ENCODE peak calls at places on chromosomes 7 and 10, in ten cellular contexts. Q is spleen, P is ovary, R is foreskin fibroblast, W is prostate gland, A is tibial artery, K is pancreas, B is HCT116, I is Peyer's patch, D is astrocyte of the spinal cord. X is an unnamed sample.
A peak's percentile ranks its signal among the peaks of the same experiment; 100 is the strongest.

GRCh38 chr7:1951600-1951999 is 281.1 kb downstream of the MAD1L1 start:
- DNase-seq in Q (peak; percentile 64), P (no peak), W (no peak), K (no peak), I (no peak), B (no peak), A (no peak), R (no peak), D (no peak), X (no peak)

GRCh38 chr7:149495785-149496641 is 1.6 kb downstream of the ZNF746 start:
- DNase-seq in Q (no peak), K (peak; percentile 42), W (peak; percentile 50), B (no peak), P (peak; percentile 87), D (peak; percentile 82), A (peak; percentile 80), I (peak; percentile 38), R (peak; percentile 75), X (peak; percentile 57)

GRCh38 chr10:102946992-102947391 is 28.9 kb downstream of the CNNM2 start:
- DNase-seq in A (no peak), D (no peak), K (no peak), P (no peak), I (no peak), R (no peak), W (no peak), B (no peak), Q (no peak), X (no peak)

GRCh38 chr10:74997163-74997562 is 114.3 kb upstream of the SAMD8 start:
- DNase-seq in P (no peak), W (no peak), Q (no peak), I (no peak), R (no peak), K (no peak), A (no peak), B (no peak), D (no peak), X (no peak)

GRCh38 chr10:51879238-51879637 is 179.8 kb upstream of the CSTF2T start:
- DNase-seq in K (peak; percentile 18), Q (no peak), I (no peak), A (peak; percentile 52), R (peak; percentile 96), P (peak; percentile 30), D (peak; percentile 97), W (no peak), B (no peak), X (peak; percentile 80)

GRCh38 chr7:98439484-98439883 is 38.6 kb upstream of the BAIAP2L1 start:
- DNase-seq in B (no peak), D (no peak), K (no peak), I (no peak), R (no peak), W (no peak), P (no peak), A (no peak), Q (no peak), X (no peak)

GRCh38 chr7:103343332-103343731 is 1.2 kb downstream of the DNAJC2 start:
- DNase-seq in A (no peak), P (no peak), K (no peak), B (no peak), I (no peak), R (no peak), Q (no peak), D (no peak), W (no peak), X (no peak)

GRCh38 chr10:88880287-88881094 is 446 bp downstream of the STAMBPL1 start:
- DNase-seq in I (peak; percentile 84), A (peak; percentile 81), P (peak; percentile 79), R (peak; percentile 84), K (peak; percentile 74), B (peak; percentile 51), D (peak; percentile 83), W (peak; percentile 55), Q (peak; percentile 97), X (peak; percentile 41)

GRCh38 chr7:137342340-137342739 is 1.2 kb downstream of the PTN start:
- DNase-seq in I (no peak), R (no peak), A (no peak), P (no peak), Q (no peak), K (no peak), W (no peak), B (no peak), D (peak; percentile 48), X (no peak)

GRCh38 chr7:105450177-105450861 is 61.6 kb upstream of the SRPK2 start:
- DNase-seq in D (no peak), Q (no peak), W (no peak), I (no peak), R (no peak), K (no peak), P (no peak), A (no peak), B (no peak), X (no peak)

DNA sequence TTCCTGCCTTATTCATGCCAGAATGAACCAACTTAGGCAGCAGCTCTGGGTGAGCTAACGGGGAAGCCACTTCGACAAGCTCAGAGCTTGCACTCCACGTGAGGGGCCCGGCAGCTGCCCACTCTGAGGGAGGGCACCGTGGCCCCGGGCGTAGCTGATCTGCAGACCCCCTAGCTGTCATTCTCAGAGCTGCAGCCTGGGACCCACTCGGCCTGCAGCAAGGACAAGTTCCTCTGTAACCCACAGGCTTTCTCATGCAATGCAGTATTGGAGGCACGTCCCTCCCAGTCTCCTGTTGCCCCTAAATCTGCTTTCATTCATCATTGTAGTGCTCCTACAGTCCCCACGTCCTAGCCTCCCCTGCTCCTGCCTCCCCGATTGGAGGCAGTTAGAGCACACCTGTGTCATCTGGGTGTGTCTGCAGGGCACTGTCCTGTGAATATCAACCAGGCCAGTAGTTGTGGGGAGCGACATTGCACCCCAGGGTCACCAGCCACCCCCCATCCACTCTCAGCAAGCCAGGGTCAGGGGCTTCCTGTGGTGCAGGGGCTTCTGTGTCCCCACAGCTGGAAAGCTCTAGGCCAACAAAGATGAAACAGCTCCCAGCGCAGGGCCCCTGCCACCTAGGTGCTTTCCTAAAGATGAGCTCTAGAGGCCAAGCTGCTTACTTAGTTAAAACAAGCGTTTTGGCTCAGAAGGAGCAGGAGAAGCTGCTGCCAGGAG is 333.7 kb downstream of the ADARB2 start:
- DNase-seq in K (no peak), D (no peak), P (no peak), Q (peak; percentile 40), W (no peak), R (no peak), I (no peak), A (no peak), B (no peak), X (no peak)
- TF ChIP-seq CTCF in K (no peak), D (no peak), P (no peak), Q (no peak), W (no peak), R (no peak), I (no peak), A (no peak), B (peak; percentile 24), X (no peak)

GRCh38 chr7:32319019-32319382 is 171.2 kb downstream of the LSM5 start:
- DNase-seq in P (no peak), R (no peak), A (no peak), I (no peak), Q (no peak), B (no peak), K (no peak), D (no peak), W (no peak), X (no peak)
- H3K4me3 ChIP-seq in P (no peak overlapping the region), R (no peak overlapping the region), A (peak overlapping the region; percentile 3), I (peak overlapping the region; percentile 10), Q (peak overlapping the region; percentile 16), B (no peak overlapping the region), K (no peak overlapping the region), D (no peak overlapping the region), W (no peak overlapping the region), X (no peak overlapping the region)

GRCh38 chr7:22851140-22851539 is 28.5 kb upstream of the TOMM7 start:
- DNase-seq in K (no peak), I (no peak), Q (no peak), P (no peak), R (no peak), B (no peak), D (no peak), A (no peak), W (no peak), X (no peak)

GRCh38 chr7:22853138-22853537 is 30.5 kb upstream of the TOMM7 start:
- DNase-seq in W (no peak), I (no peak), B (no peak), D (no peak), Q (no peak), R (no peak), K (no peak), A (no peak), P (no peak), X (no peak)

GRCh38 chr7:22854158-22855048 is 31.8 kb upstream of the TOMM7 start:
- DNase-seq in W (peak; percentile 63), K (peak; percentile 85), Q (peak; percentile 94), P (peak; percentile 93), A (peak; percentile 94), D (peak; percentile 86), R (peak; percentile 85), I (peak; percentile 88), B (peak; percentile 80), X (peak; percentile 63)

GRCh38 chr7:22855049-22855392 is 32.4 kb upstream of the TOMM7 start:
- DNase-seq in R (no peak), Q (no peak), K (no peak), A (no peak), D (no peak), I (no peak), B (no peak), W (no peak), P (no peak), X (peak; percentile 39)

DNA sequence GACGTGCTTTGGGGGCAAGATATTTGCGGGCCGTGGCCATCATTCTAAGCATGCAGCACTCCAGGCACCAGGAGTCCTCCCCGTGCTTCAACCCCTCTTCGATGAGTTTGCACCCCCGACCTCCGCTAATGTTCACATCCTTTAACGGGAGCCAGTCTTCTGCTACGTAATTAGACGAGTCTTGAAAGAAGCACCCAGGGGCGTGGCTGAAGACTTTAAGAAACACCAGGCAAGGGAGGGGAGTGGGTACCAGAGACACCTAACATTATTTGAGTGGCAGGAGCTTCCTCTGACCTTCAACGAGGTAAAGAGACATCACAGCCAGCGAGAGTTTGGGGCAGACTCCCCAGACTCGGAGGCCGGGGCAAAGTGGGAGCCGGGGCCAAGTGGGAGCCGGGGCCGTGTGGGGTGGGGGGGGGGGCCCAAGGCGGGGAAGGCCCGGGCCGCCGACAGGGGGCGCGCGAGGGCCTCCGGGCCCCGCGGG is 31.1 kb upstream of the TOMM7 start:
- DNase-seq in K (peak; percentile 15), D (no peak), W (peak; percentile 12), I (peak; percentile 64), Q (peak; percentile 76), P (peak; percentile 53), R (no peak), A (peak; percentile 44), B (peak; percentile 54), X (no peak)
- TF ChIP-seq CTCF in K (no peak), D (peak; percentile 42), W (peak; percentile 94), I (no peak), Q (no peak), P (no peak), R (peak; percentile 31), A (peak; percentile 85), B (peak; percentile 59), X (peak; percentile 54)

DNA sequence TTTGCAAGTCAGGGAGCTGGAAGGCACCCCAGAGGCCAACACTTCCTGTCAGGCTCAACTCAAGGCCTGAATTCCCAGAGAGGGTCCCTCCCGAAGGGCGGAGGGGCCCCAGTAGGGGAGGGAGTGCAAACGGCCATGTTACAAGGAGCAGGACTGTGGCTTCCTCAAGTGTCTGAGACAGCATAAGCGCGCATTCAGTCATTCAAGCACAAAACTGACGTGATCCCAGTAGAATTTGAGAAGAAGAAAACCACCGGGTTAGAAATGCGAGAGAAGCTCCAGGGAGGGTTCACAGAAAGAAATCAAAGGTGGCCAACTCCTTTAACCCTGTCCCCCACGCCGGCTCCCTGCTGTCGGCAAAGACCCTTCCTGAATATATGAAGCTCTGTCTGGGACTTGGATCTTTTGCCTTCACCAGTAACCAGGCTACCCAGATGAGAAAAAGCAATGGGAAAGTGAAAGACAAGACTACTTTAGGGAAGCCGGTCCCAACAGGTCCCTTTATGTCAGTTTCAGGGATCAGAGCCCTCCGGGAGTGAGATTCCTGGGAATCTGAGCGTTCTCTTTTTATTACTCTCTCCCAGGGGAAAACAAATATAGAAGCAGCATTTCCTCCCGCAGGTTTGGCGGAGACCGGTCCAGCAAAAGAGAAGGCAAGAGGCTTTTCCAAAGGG is 1.3 kb downstream of the AFAP1L2 start:
- DNase-seq in D (no peak), W (no peak), R (no peak), K (no peak), A (no peak), I (no peak), B (no peak), P (no peak), Q (no peak), X (no peak)
- H3K4me3 ChIP-seq in D (peak overlapping the region; percentile 53), W (peak overlapping the region; percentile 64), R (peak overlapping the region; percentile 20), K (peak overlapping the region; percentile 38), A (peak overlapping the region; percentile 59), I (peak overlapping the region; percentile 63), B (no peak overlapping the region), P (peak overlapping the region; percentile 57), Q (peak overlapping the region; percentile 56), X (peak overlapping the region; percentile 53)

X was measured in astrocyte of the cerebellum.